ENCODE peak calls at places on chromosomes 5 and 9, in ten cellular contexts. H is H1; W is hippocampal formation; A is iris pigment epithelial cell; Y is activated naive CD4-positive, alpha-beta T cell treated with anti-CD3 and anti-CD28 coated beads, Interleukin-2, amount 50 U/mL, for 72 hours; E is SW480; X is body of pancreas; B is AG10803; F is progenitor cell of endocrine pancreas; S is endothelial cell. T is an unnamed sample.

GRCh38 chr5:139901971-139902370 is 106.4 kb downstream of the PSD2 start:
- DNase-seq in S (no peak), F (no peak), X (no peak), A (no peak), E (no peak), Y (no peak), B (no peak), H (no peak), W (no peak), T (peak; percentile 61)

GRCh38 chr9:94916956-94917355 is 190.5 kb downstream of the AOPEP start:
- DNase-seq in X (no peak), B (no peak), S (no peak), Y (no peak), F (no peak), H (no peak), W (no peak), A (no peak), E (peak; percentile 49), T (peak; percentile 52)

GRCh38 chr5:59036274-59036961 is 453.5 kb downstream of the RAB3C start:
- DNase-seq in E (peak; percentile 91), A (peak; percentile 99), X (no peak), Y (peak; percentile 35), F (no peak), W (no peak), H (no peak), S (no peak), B (peak; percentile 97), T (no peak)

GRCh38 chr5:2686296-2686695 is 65.2 kb downstream of the IRX2 start:
- DNase-seq in W (no peak), F (no peak), Y (no peak), E (peak; percentile 87), H (no peak), A (no peak), X (no peak), S (no peak), B (no peak), T (peak; percentile 65)

GRCh38 chr9:129885670-129886106 is 50.4 kb downstream of the USP20 start:
- DNase-seq in F (peak; percentile 82), H (peak; percentile 95), S (peak; percentile 97), W (peak; percentile 87), Y (peak; percentile 92), B (peak; percentile 89), E (peak; percentile 85), X (peak; percentile 92), A (peak; percentile 95), T (peak; percentile 95)

GRCh38 chr9:109520475-109521132 is 22.5 kb upstream of the PTPN3 start:
- DNase-seq in E (peak; percentile 75), B (peak; percentile 64), X (peak; percentile 81), S (peak; percentile 69), A (peak; percentile 65), H (peak; percentile 80), Y (peak; percentile 57), F (peak; percentile 53), W (peak; percentile 57), T (peak; percentile 92)

GRCh38 chr5:83492331-83492730 is 20.8 kb downstream of the VCAN start:
- DNase-seq in B (no peak), Y (no peak), E (no peak), A (peak; percentile 49), W (no peak), H (no peak), X (no peak), S (no peak), F (no peak), T (no peak)

GRCh38 chr9:137506702-137507171 is 43.5 kb downstream of the PNPLA7 start:
- DNase-seq in B (peak; percentile 93), F (no peak), X (no peak), Y (no peak), H (no peak), S (no peak), E (peak; percentile 93), W (no peak), A (peak; percentile 9), T (no peak)

GRCh38 chr9:82606761-82607382 is 456.1 kb downstream of the RASEF start:
- DNase-seq in H (peak; percentile 58), W (no peak), S (peak; percentile 62), E (peak; percentile 43), Y (no peak), F (peak; percentile 31), B (peak; percentile 72), X (peak; percentile 62), A (peak; percentile 76), T (peak; percentile 84)

GRCh38 chr9:128899566-128900322 is 17.8 kb downstream of the LRRC8A start:
- DNase-seq in A (peak; percentile 33), E (peak; percentile 92), Y (no peak), F (no peak), W (no peak), X (no peak), S (no peak), B (no peak), H (no peak), T (no peak)

GRCh38 chr9:101309139-101309538 is 75.7 kb downstream of the BAAT start:
- DNase-seq in E (no peak), F (no peak), B (no peak), H (no peak), X (no peak), S (no peak), Y (no peak), A (no peak), W (no peak), T (no peak)

GRCh38 chr5:9423611-9424010 is 122.3 kb downstream of the SEMA5A start:
- DNase-seq in S (no peak), H (no peak), B (peak; percentile 55), Y (no peak), F (no peak), X (no peak), E (no peak), A (no peak), W (no peak), T (peak; percentile 51)

GRCh38 chr9:98385751-98386150 is 130.3 kb upstream of the TBC1D2 start:
- DNase-seq in W (no peak), B (no peak), S (no peak), A (no peak), Y (no peak), X (no peak), H (no peak), F (no peak), E (no peak), T (no peak)

GRCh38 chr5:72619251-72619650 is 112.0 kb upstream of the ZNF366 start:
- DNase-seq in H (no peak), X (no peak), B (no peak), F (no peak), W (no peak), E (no peak), A (no peak), Y (no peak), S (no peak), T (peak; percentile 65)

GRCh38 chr5:33781286-33781685 is 110.5 kb downstream of the ADAMTS12 start:
- DNase-seq in H (no peak), X (no peak), F (no peak), A (peak; percentile 83), E (peak; percentile 3), S (no peak), W (no peak), B (peak; percentile 74), Y (no peak), T (no peak)